ENCODE peak calls at places on chromosome 9, in four cellular contexts. U is CD8-positive, alpha-beta T cell; H is kidney epithelial cell; N is H1. G is an unnamed sample.

GRCh38 chr9:21413089-21414023 is 4.4 kb downstream of the IFNA8 start:
- DNase-seq in U (no peak), H (no peak), N (no peak), G (no peak)

GRCh38 chr9:83920469-83920941 is 727 bp downstream of the KIF27 start:
- DNase-seq in U (no peak), H (no peak), N (no peak), G (no peak)

GRCh38 chr9:124191691-124192208 is 66.0 kb upstream of the NEK6 start:
- DNase-seq in U (no peak), H (no peak), N (peak), G (no peak)

GRCh38 chr9:120982851-120983250 is 56.3 kb upstream of the TRAF1 start:
- DNase-seq in U (no peak), H (no peak), N (no peak), G (no peak)

GRCh38 chr9:35552837-35553236 is 52.2 kb upstream of the TESK1 start:
- DNase-seq in U (no peak), H (no peak), N (no peak), G (no peak)

GRCh38 chr9:96156151-96156550 is 145.8 kb downstream of the HSD17B3 start:
- DNase-seq in U (no peak), H (no peak), N (no peak), G (no peak)

GRCh38 chr9:132919609-132920268 is 24.7 kb downstream of the TSC1 start:
- DNase-seq in U (no peak), H (no peak), N (no peak), G (no peak)

GRCh38 chr9:110936719-110937452 is 101.4 kb downstream of the LPAR1 start:
- DNase-seq in U (no peak), H (no peak), N (no peak), G (no peak)

GRCh38 chr9:15423328-15423985 is 781 bp downstream of the SNAPC3 start:
- DNase-seq in U (no peak), H (no peak), N (no peak), G (no peak)

GRCh38 chr9:129574911-129575574 is 45.9 kb downstream of the C9orf50 start:
- DNase-seq in U (no peak), H (no peak), N (no peak), G (no peak)

GRCh38 chr9:129458155-129458661 is 162.7 kb downstream of the C9orf50 start:
- DNase-seq in U (peak), H (no peak), N (no peak), G (no peak)

GRCh38 chr9:98907055-98907454 is 36.7 kb upstream of the COL15A1 start:
- DNase-seq in U (no peak), H (no peak), N (peak), G (no peak)

GRCh38 chr9:127835930-127836586 is 18.4 kb downstream of the ENG start:
- DNase-seq in U (no peak), H (no peak), N (no peak), G (no peak)

GRCh38 chr9:127293314-127293713 is 28.7 kb downstream of the GARNL3 start:
- DNase-seq in U (no peak), H (no peak), N (no peak), G (no peak)

G was measured in pancreas.